ENCODE peak calls at places on chromosomes 2 and 18, in four cellular contexts. M, L, N and H are unnamed samples.

GRCh38 chr2:215619022-215619958 is 183.4 kb upstream of the FN1 start:
- DNase-seq in M (no peak), L (peak; percentile 89), N (no peak), H (no peak)

GRCh38 chr2:138516030-138516704 is 14.6 kb downstream of the SPOPL start:
- DNase-seq in N (no peak), M (no peak), L (no peak), H (no peak)

GRCh38 chr18:41593276-41593675 is 361.8 kb upstream of the PIK3C3 start:
- DNase-seq in L (no peak), M (no peak), N (no peak), H (no peak)

GRCh38 chr18:26468931-26469340 is 79.4 kb downstream of the KCTD1 start:
- DNase-seq in L (no peak), M (no peak), N (no peak), H (no peak)

GRCh38 chr18:36185157-36185556 is 2.1 kb upstream of the MOCOS start:
- DNase-seq in L (no peak), M (no peak), N (no peak), H (no peak)

GRCh38 chr2:177147093-177147694 is 65.4 kb upstream of the HNRNPA3 start:
- DNase-seq in N (no peak), M (peak; percentile 40), L (no peak), H (no peak)

GRCh38 chr2:58137221-58137620 is 90.6 kb downstream of the VRK2 start:
- DNase-seq in L (peak; percentile 70), M (no peak), N (no peak), H (no peak)

GRCh38 chr2:141555876-141556470 is 574.8 kb downstream of the LRP1B start:
- DNase-seq in L (no peak), M (no peak), N (no peak), H (no peak)

GRCh38 chr2:30149513-30149912 is 2.7 kb downstream of the YPEL5 start:
- DNase-seq in N (no peak), M (no peak), L (no peak), H (no peak)

GRCh38 chr2:121722479-121722878 is 14.2 kb downstream of the NIFK start:
- DNase-seq in L (peak; percentile 84), M (no peak), N (no peak), H (no peak)

GRCh38 chr2:75195076-75195691 is 4.1 kb downstream of the TACR1 start:
- DNase-seq in M (no peak), N (no peak), L (no peak), H (no peak)

DNA sequence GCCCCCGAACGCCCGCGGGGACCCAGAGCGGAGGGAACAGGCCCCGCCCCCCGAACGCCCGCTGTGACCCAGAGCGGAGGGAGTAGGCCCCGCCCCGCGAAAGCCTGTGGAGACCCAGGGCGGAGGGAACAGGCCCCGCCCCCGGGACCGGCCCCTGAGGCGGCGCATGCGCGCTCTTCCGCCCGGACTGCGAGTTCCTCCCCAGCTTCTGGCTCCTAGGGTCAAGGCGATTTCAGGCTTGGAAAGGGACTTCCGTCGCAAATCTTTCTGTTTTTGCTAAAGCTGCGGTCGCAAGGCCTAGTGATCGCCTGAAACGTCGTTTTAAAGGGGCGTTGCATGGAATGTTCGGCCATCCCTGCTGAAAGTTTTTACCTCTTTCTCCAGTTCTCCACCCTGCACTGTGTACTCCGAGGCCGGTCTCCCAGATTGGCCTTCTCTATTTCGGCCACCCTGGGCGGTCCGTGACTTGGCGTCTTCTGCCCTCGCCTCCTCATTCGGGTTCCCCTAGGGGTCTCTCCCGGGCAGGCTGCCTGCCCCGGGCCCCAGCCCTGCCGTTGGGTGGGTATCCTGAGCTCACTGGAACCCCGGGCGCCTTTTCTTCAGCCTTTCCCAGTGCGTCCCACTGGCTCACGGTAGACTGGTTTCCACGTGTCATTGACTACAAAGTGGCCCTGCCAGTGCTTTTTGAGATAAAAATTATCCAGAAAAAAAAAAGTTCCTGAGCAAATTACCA is 372 bp upstream of the WDSUB1 start:
- DNase-seq in M (peak; percentile 78), N (peak; percentile 100), L (peak; percentile 99), H (peak; percentile 96)
- H3K27ac ChIP-seq in M (peak overlapping the region; percentile 75), N (peak overlapping the region; percentile 95), L (peak overlapping the region; percentile 83), H (peak overlapping the region; percentile 80)

DNA sequence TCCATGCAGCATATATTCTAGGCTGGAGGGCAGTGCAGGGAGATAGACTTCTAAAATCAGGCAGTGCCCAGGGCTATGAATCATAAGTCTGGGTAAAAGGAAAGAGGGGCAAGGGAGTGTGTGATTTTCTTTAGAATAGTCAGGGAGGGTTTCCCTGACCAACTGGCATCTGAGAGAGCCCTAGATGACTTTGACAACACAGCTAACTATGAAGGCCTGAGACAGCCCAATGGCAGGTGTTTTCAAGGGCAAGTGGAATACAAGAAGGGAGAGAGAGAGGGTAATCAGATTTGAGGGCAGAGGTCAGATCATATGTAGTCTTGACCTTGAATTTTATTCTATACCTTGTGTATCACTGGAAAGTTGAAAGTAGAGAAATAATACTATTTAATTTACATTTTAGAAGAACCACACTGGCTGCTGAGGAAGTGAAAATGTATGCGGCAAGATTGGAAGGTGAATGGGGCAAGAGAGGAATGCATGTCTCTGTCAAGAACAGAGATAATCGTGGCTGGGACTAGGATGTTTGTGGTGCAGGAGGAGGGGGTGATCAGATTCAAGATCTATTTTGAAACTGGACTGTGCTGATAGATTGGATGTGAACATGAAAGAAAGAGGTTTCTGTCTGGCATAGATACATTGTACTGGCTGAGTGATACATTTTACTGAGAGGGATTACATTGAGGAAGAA is 1.9 kb upstream of the ITGB6 start:
- DNase-seq in N (no peak), M (no peak), L (no peak), H (no peak)
- H3K27ac ChIP-seq in N (no peak overlapping the region), M (no peak overlapping the region), L (no peak overlapping the region), H (no peak overlapping the region)

GRCh38 chr2:64657416-64657815 is 3.7 kb upstream of the SERTAD2 start:
- DNase-seq in N (no peak), M (no peak), L (no peak), H (no peak)

GRCh38 chr2:64656379-64656778 is 2.7 kb upstream of the SERTAD2 start:
- DNase-seq in N (no peak), M (no peak), L (no peak), H (no peak)

GRCh38 chr2:64654063-64654811 is 524 bp upstream of the SERTAD2 start:
- DNase-seq in L (peak; percentile 74), M (no peak), N (peak; percentile 95), H (peak; percentile 78)

GRCh38 chr2:64654993-64655666 is 1.4 kb upstream of the SERTAD2 start:
- DNase-seq in N (no peak), M (no peak), L (peak; percentile 89), H (no peak)

DNA sequence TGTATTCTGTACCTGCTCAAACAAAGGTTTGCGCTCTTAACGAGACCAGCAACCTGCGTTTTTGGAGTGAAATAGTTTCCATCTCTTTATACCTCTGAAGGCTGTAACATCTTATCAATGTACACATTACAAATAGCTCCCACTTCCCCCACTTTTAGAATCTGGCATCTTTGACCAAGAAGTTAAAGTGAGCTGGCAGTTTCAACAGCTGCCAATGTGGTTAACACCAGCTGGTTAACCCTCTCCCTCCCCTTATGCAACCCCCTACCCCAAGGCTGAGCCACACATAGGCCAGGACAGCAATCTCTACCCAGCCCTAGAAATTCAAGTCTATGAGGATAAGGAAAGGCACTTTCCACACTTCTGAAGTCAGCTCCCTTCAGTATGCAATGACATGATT is 2.2 kb upstream of the SERTAD2 start:
- DNase-seq in N (no peak), M (no peak), L (no peak), H (no peak)
- H3K27ac ChIP-seq in N (no peak overlapping the region), M (peak overlapping the region; percentile 6), L (peak overlapping the region; percentile 96), H (no peak overlapping the region)

GRCh38 chr2:124663293-124663997 is 638.4 kb downstream of the CNTNAP5 start:
- DNase-seq in L (no peak), N (no peak), M (no peak), H (no peak)
- H3K27ac ChIP-seq in L (no peak overlapping the region), N (no peak overlapping the region), M (no peak overlapping the region), H (no peak overlapping the region)